ENCODE peak calls at places on chromosomes 1 and 21, in seven cellular contexts. O is esophagus muscularis mucosa, H is right lobe of liver, J is H54, U is spleen, T is thyroid gland, K is IMR-90. A is an unnamed sample.

GRCh38 chr1:222306011-222306410 is 241.9 kb downstream of the HHIPL2 start:
- DNase-seq in J (no peak), T (no peak), K (no peak), O (no peak), H (no peak), U (no peak), A (no peak)

GRCh38 chr1:85321237-85321964 is 45.0 kb upstream of the BCL10 start:
- DNase-seq in O (no peak), T (no peak), K (peak; percentile 75), H (no peak), U (no peak), J (no peak), A (no peak)

GRCh38 chr1:214028569-214028968 is 40.8 kb downstream of the PROX1 start:
- DNase-seq in K (no peak), H (no peak), T (no peak), J (no peak), U (no peak), O (no peak), A (no peak)

GRCh38 chr1:172325562-172325961 is 94.9 kb upstream of the C1orf105 start:
- DNase-seq in O (no peak), K (peak; percentile 67), J (peak; percentile 9), H (no peak), U (no peak), T (no peak), A (no peak)

GRCh38 chr1:115670476-115671175 is 28.9 kb downstream of the VANGL1 start:
- DNase-seq in T (peak; percentile 64), O (no peak), J (no peak), U (no peak), H (no peak), K (peak; percentile 45), A (no peak)

GRCh38 chr1:209627349-209628196 is 24.7 kb downstream of the LAMB3 start:
- DNase-seq in T (peak; percentile 75), K (peak; percentile 69), J (peak; percentile 62), U (peak; percentile 92), H (peak; percentile 95), O (no peak), A (peak; percentile 67)

GRCh38 chr1:230876660-230877059 is 8.3 kb upstream of the C1orf198 start:
- DNase-seq in T (no peak), U (no peak), J (no peak), O (no peak), H (no peak), K (no peak), A (no peak)

GRCh38 chr1:25794325-25794724 is 5.7 kb upstream of the SELENON start:
- DNase-seq in H (no peak), T (no peak), O (no peak), J (no peak), U (no peak), K (no peak), A (no peak)

GRCh38 chr1:20551945-20552727 is at the start of gene FAM43B:
- DNase-seq in T (peak; percentile 37), O (no peak), K (no peak), J (no peak), U (no peak), H (peak; percentile 56), A (peak; percentile 10)

GRCh38 chr1:155504207-155504606 is 58.4 kb downstream of the ASH1L start:
- DNase-seq in T (no peak), J (no peak), H (no peak), K (peak; percentile 42), U (no peak), O (no peak), A (peak; percentile 73)

GRCh38 chr1:161033751-161034150 is 5.0 kb downstream of the TSTD1 start:
- DNase-seq in K (no peak), J (no peak), O (no peak), T (no peak), H (no peak), U (no peak), A (no peak)

GRCh38 chr1:237013608-237014007 is 9.4 kb upstream of the MT1HL1 start:
- DNase-seq in H (no peak), T (no peak), O (no peak), J (no peak), U (no peak), K (no peak), A (no peak)

GRCh38 chr1:167713330-167714081 is 8.3 kb upstream of the MPZL1 start:
- DNase-seq in K (peak; percentile 24), T (peak; percentile 52), O (no peak), U (peak; percentile 86), H (peak; percentile 60), J (no peak), A (peak; percentile 50)

GRCh38 chr1:167714851-167715652 is 6.7 kb upstream of the MPZL1 start:
- DNase-seq in K (peak; percentile 83), J (peak; percentile 37), T (peak; percentile 83), O (peak; percentile 96), H (peak; percentile 73), U (peak; percentile 87), A (peak; percentile 96)

GRCh38 chr1:167711797-167712196 is 10.0 kb upstream of the MPZL1 start:
- DNase-seq in T (no peak), O (no peak), J (no peak), U (no peak), K (no peak), H (no peak), A (no peak)

GRCh38 chr1:167715653-167716302 is 6.0 kb upstream of the MPZL1 start:
- DNase-seq in T (no peak), K (peak; percentile 10), J (no peak), O (no peak), H (no peak), U (no peak), A (no peak)

GRCh38 chr1:167714098-167714850 is 7.5 kb upstream of the MPZL1 start:
- DNase-seq in T (peak; percentile 89), J (peak; percentile 62), H (peak; percentile 90), O (peak; percentile 99), U (peak; percentile 94), K (no peak), A (peak; percentile 96)
- TF ChIP-seq POLR2A in T (no peak), J (peak; percentile 41), H (peak; percentile 70), O (peak; percentile 5), U (no peak), K (peak; percentile 71), A (peak; percentile 69)

GRCh38 chr1:211515090-211516023 is 23.4 kb upstream of the RD3 start:
- DNase-seq in U (peak; percentile 95), T (peak; percentile 64), O (no peak), H (peak; percentile 96), K (peak; percentile 38), J (peak; percentile 97), A (peak; percentile 89)
- TF ChIP-seq POLR2A in U (no peak), T (no peak), O (no peak), H (peak; percentile 52), K (no peak), J (peak; percentile 16), A (peak; percentile 35)

GRCh38 chr21:44331209-44331608 is 8.0 kb downstream of the CFAP410 start:
- DNase-seq in J (no peak), U (no peak), H (no peak), O (no peak), K (no peak), T (no peak), A (no peak)

GRCh38 chr21:44330698-44331097 is 8.5 kb downstream of the CFAP410 start:
- DNase-seq in T (no peak), K (no peak), J (no peak), U (no peak), O (no peak), H (no peak), A (no peak)

GRCh38 chr21:44329086-44329889 is 9.9 kb downstream of the CFAP410 start:
- DNase-seq in H (no peak), U (no peak), J (no peak), T (peak; percentile 60), O (no peak), K (no peak), A (no peak)

GRCh38 chr21:44331650-44332306 is 7.4 kb downstream of the CFAP410 start:
- DNase-seq in T (no peak), J (no peak), K (peak; percentile 15), U (no peak), O (no peak), H (no peak), A (no peak)

DNA sequence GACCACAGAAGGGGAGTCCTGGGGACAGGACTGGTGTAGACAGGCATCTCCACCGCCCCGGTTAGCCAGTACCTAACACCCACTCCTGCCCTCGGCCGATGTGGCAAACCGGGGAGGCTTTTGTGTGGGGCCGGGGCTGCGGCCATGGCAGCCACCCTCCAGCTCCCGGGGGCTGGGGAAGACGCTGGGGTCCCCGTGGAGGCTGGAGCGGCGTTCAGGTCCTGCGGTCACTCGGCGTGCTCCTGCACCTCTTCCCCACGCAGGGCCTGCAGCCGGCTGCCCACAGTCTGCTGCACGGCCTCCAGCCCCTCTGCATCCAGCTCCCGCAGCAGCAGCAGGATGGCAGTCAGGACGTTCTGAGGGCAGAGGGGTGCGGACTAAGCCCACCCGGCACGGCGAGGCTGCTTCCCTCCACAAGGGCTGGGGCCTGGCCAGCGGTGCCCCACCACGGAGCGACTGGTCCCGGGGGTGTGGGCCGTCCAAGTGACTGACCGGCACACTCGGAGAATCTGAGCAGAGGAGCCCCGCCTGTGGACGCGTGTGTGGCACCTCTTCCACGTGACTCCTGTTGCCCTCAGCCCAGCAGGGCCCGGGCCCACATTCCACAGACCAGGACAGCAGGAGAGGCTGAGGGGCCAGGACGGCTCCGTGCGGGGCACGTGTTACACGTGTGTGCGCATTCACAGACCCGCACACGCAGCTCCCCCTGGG is 9.1 kb downstream of the CFAP410 start:
- DNase-seq in J (no peak), O (no peak), K (no peak), U (no peak), T (no peak), H (no peak), A (no peak)
- TF ChIP-seq POLR2A in J (no peak), O (no peak), K (no peak), U (no peak), T (no peak), H (no peak), A (no peak)

GRCh38 chr21:45430521-45431501 is 25.8 kb downstream of the COL18A1 start:
- DNase-seq in U (no peak), T (no peak), O (no peak), K (peak; percentile 65), H (no peak), J (no peak), A (peak; percentile 43)
- TF ChIP-seq POLR2A in U (no peak), T (no peak), O (no peak), K (no peak), H (no peak), J (no peak), A (no peak)

GRCh38 chr21:36859744-36860501 is 106.5 kb downstream of the HLCS start:
- DNase-seq in K (peak; percentile 29), T (peak; percentile 27), U (peak; percentile 89), H (peak; percentile 95), O (no peak), J (peak; percentile 77), A (peak; percentile 83)
- TF ChIP-seq POLR2A in K (no peak), T (no peak), U (no peak), H (peak; percentile 90), O (no peak), J (peak; percentile 36), A (peak; percentile 35)

GRCh38 chr1:174999216-174999925 is 376 bp upstream of the CACYBP start:
- DNase-seq in U (peak; percentile 97), H (peak; percentile 99), K (peak; percentile 99), J (peak; percentile 69), O (peak; percentile 99), T (peak; percentile 96), A (peak; percentile 99)
- TF ChIP-seq POLR2A in U (no peak), H (peak; percentile 97), K (peak; percentile 97), J (peak; percentile 58), O (peak; percentile 85), T (peak; percentile 66), A (peak; percentile 99)

GRCh38 chr1:38859561-38860463 is at the start of gene RRAGC:
- DNase-seq in T (peak; percentile 100), U (peak; percentile 100), H (peak; percentile 100), J (peak; percentile 95), K (peak; percentile 97), O (peak; percentile 100), A (peak; percentile 99)
- TF ChIP-seq POLR2A in T (no peak), U (no peak), H (peak; percentile 49), J (peak; percentile 67), K (peak; percentile 64), O (no peak), A (peak; percentile 61)